ENCODE peak calls at places on chromosomes 6 and 20, in seven cellular contexts. One of them, this sample, is unnamed.

GRCh38 chr20:19735446-19735845 is 22.6 kb upstream of the RIN2 start:
- DNase-seq in fibroblast of mammary gland: peak
- DNase-seq in transverse colon: peak
- DNase-seq in CD8-positive, alpha-beta T cell: no peak
- DNase-seq in thyroid gland: peak
- DNase-seq in AG10803: peak
- DNase-seq in uterus: peak
- DNase-seq in this sample: peak

GRCh38 chr6:112956696-112957525 is 609.8 kb downstream of the RFPL4B start:
- DNase-seq in uterus: peak
- DNase-seq in transverse colon: no peak
- DNase-seq in thyroid gland: no peak
- DNase-seq in fibroblast of mammary gland: peak
- DNase-seq in CD8-positive, alpha-beta T cell: no peak
- DNase-seq in AG10803: peak
- DNase-seq in this sample: no peak

GRCh38 chr20:6173481-6173880 is 50.7 kb upstream of the FERMT1 start:
- DNase-seq in thyroid gland: no peak
- DNase-seq in fibroblast of mammary gland: no peak
- DNase-seq in CD8-positive, alpha-beta T cell: no peak
- DNase-seq in uterus: no peak
- DNase-seq in transverse colon: no peak
- DNase-seq in AG10803: no peak
- DNase-seq in this sample: no peak

GRCh38 chr6:16694789-16695188 is 66.5 kb downstream of the ATXN1 start:
- DNase-seq in CD8-positive, alpha-beta T cell: no peak
- DNase-seq in fibroblast of mammary gland: no peak
- DNase-seq in uterus: no peak
- DNase-seq in thyroid gland: no peak
- DNase-seq in AG10803: no peak
- DNase-seq in transverse colon: no peak
- DNase-seq in this sample: no peak

GRCh38 chr6:137115653-137116052 is 57.8 kb downstream of the IL22RA2 start:
- DNase-seq in fibroblast of mammary gland: peak
- DNase-seq in CD8-positive, alpha-beta T cell: no peak
- DNase-seq in uterus: no peak
- DNase-seq in AG10803: no peak
- DNase-seq in transverse colon: no peak
- DNase-seq in thyroid gland: no peak
- DNase-seq in this sample: no peak

GRCh38 chr20:6765469-6766058 is 1.9 kb upstream of the BMP2 start:
- DNase-seq in thyroid gland: no peak
- DNase-seq in fibroblast of mammary gland: peak
- DNase-seq in transverse colon: no peak
- DNase-seq in AG10803: peak
- DNase-seq in CD8-positive, alpha-beta T cell: no peak
- DNase-seq in uterus: no peak
- DNase-seq in this sample: no peak

GRCh38 chr6:65182681-65183080 is 524.3 kb downstream of the EYS start:
- DNase-seq in uterus: no peak
- DNase-seq in thyroid gland: no peak
- DNase-seq in fibroblast of mammary gland: peak
- DNase-seq in AG10803: no peak
- DNase-seq in transverse colon: no peak
- DNase-seq in CD8-positive, alpha-beta T cell: no peak
- DNase-seq in this sample: no peak

GRCh38 chr6:30942338-30943060 is 1.7 kb downstream of the MUCL3 start:
- DNase-seq in transverse colon: peak
- DNase-seq in CD8-positive, alpha-beta T cell: no peak
- DNase-seq in AG10803: peak
- DNase-seq in thyroid gland: peak
- DNase-seq in fibroblast of mammary gland: peak
- DNase-seq in uterus: peak
- DNase-seq in this sample: no peak

GRCh38 chr20:13142143-13142542 is 78.9 kb upstream of the ISM1 start:
- DNase-seq in AG10803: peak
- DNase-seq in transverse colon: no peak
- DNase-seq in uterus: no peak
- DNase-seq in thyroid gland: no peak
- DNase-seq in fibroblast of mammary gland: peak
- DNase-seq in CD8-positive, alpha-beta T cell: no peak
- DNase-seq in this sample: no peak

GRCh38 chr6:28011716-28012115 is 54.7 kb downstream of the OR2B6 start:
- DNase-seq in AG10803: no peak
- DNase-seq in uterus: no peak
- DNase-seq in CD8-positive, alpha-beta T cell: no peak
- DNase-seq in fibroblast of mammary gland: no peak
- DNase-seq in thyroid gland: peak
- DNase-seq in transverse colon: no peak
- DNase-seq in this sample: no peak

GRCh38 chr20:50991076-50991475 is 31.8 kb downstream of the KCNG1 start:
- DNase-seq in AG10803: no peak
- DNase-seq in CD8-positive, alpha-beta T cell: no peak
- DNase-seq in thyroid gland: no peak
- DNase-seq in uterus: no peak
- DNase-seq in transverse colon: no peak
- DNase-seq in fibroblast of mammary gland: no peak
- DNase-seq in this sample: no peak

GRCh38 chr20:42577193-42577592 is 612.5 kb downstream of the PTPRT start:
- DNase-seq in fibroblast of mammary gland: no peak
- DNase-seq in AG10803: no peak
- DNase-seq in transverse colon: no peak
- DNase-seq in CD8-positive, alpha-beta T cell: no peak
- DNase-seq in thyroid gland: no peak
- DNase-seq in uterus: no peak
- DNase-seq in this sample: no peak

GRCh38 chr6:15473741-15474161 is 189.1 kb downstream of the DTNBP1 start:
- DNase-seq in fibroblast of mammary gland: peak
- DNase-seq in CD8-positive, alpha-beta T cell: no peak
- DNase-seq in uterus: no peak
- DNase-seq in transverse colon: no peak
- DNase-seq in AG10803: peak
- DNase-seq in thyroid gland: no peak
- DNase-seq in this sample: no peak

GRCh38 chr6:45836984-45837383 is 178.7 kb downstream of the CLIC5 start:
- DNase-seq in CD8-positive, alpha-beta T cell: no peak
- DNase-seq in fibroblast of mammary gland: no peak
- DNase-seq in AG10803: no peak
- DNase-seq in thyroid gland: no peak
- DNase-seq in uterus: no peak
- DNase-seq in transverse colon: no peak
- DNase-seq in this sample: no peak

GRCh38 chr20:50777373-50777772 is 17.5 kb upstream of the BCAS4 start:
- DNase-seq in fibroblast of mammary gland: no peak
- DNase-seq in AG10803: no peak
- DNase-seq in transverse colon: no peak
- DNase-seq in thyroid gland: no peak
- DNase-seq in uterus: no peak
- DNase-seq in CD8-positive, alpha-beta T cell: no peak
- DNase-seq in this sample: no peak

GRCh38 chr20:41551011-41551705 is 67.0 kb downstream of the CHD6 start:
- DNase-seq in AG10803: no peak
- DNase-seq in CD8-positive, alpha-beta T cell: no peak
- DNase-seq in thyroid gland: no peak
- DNase-seq in fibroblast of mammary gland: no peak
- DNase-seq in uterus: no peak
- DNase-seq in transverse colon: no peak
- DNase-seq in this sample: no peak

GRCh38 chr20:59318201-59318790 is 17.9 kb downstream of the EDN3 start:
- DNase-seq in thyroid gland: peak
- DNase-seq in fibroblast of mammary gland: no peak
- DNase-seq in CD8-positive, alpha-beta T cell: no peak
- DNase-seq in uterus: no peak
- DNase-seq in AG10803: no peak
- DNase-seq in transverse colon: no peak
- DNase-seq in this sample: no peak

GRCh38 chr20:50520222-50520877 is 10.2 kb downstream of the PTPN1 start:
- DNase-seq in thyroid gland: no peak
- DNase-seq in fibroblast of mammary gland: peak
- DNase-seq in transverse colon: peak
- DNase-seq in uterus: no peak
- DNase-seq in AG10803: no peak
- DNase-seq in CD8-positive, alpha-beta T cell: peak
- DNase-seq in this sample: no peak

GRCh38 chr6:5657684-5658429 is 348.9 kb downstream of the NRN1 start:
- DNase-seq in AG10803: peak
- DNase-seq in fibroblast of mammary gland: peak
- DNase-seq in CD8-positive, alpha-beta T cell: no peak
- DNase-seq in uterus: no peak
- DNase-seq in transverse colon: no peak
- DNase-seq in thyroid gland: no peak
- DNase-seq in this sample: no peak

GRCh38 chr6:19477563-19477962 is 359.6 kb upstream of the ID4 start:
- DNase-seq in uterus: no peak
- DNase-seq in AG10803: no peak
- DNase-seq in fibroblast of mammary gland: no peak
- DNase-seq in thyroid gland: no peak
- DNase-seq in transverse colon: no peak
- DNase-seq in CD8-positive, alpha-beta T cell: no peak
- DNase-seq in this sample: no peak

GRCh38 chr6:166553563-166554271 is 32.8 kb downstream of the RAMACL start:
- DNase-seq in CD8-positive, alpha-beta T cell: no peak
- DNase-seq in transverse colon: no peak
- DNase-seq in fibroblast of mammary gland: peak
- DNase-seq in thyroid gland: no peak
- DNase-seq in uterus: peak
- DNase-seq in AG10803: peak
- DNase-seq in this sample: no peak

GRCh38 chr6:143940011-143940597 is 68.0 kb downstream of the PLAGL1 start:
- DNase-seq in uterus: peak
- DNase-seq in CD8-positive, alpha-beta T cell: peak
- DNase-seq in fibroblast of mammary gland: peak
- DNase-seq in transverse colon: peak
- DNase-seq in thyroid gland: peak
- DNase-seq in AG10803: peak
- DNase-seq in this sample: no peak

GRCh38 chr6:105301072-105301503 is 101.8 kb downstream of the PREP start:
- DNase-seq in thyroid gland: no peak
- DNase-seq in fibroblast of mammary gland: no peak
- DNase-seq in AG10803: peak
- DNase-seq in CD8-positive, alpha-beta T cell: no peak
- DNase-seq in uterus: no peak
- DNase-seq in transverse colon: no peak
- DNase-seq in this sample: no peak

GRCh38 chr6:105304366-105304765 is 98.5 kb downstream of the PREP start:
- DNase-seq in uterus: no peak
- DNase-seq in CD8-positive, alpha-beta T cell: no peak
- DNase-seq in fibroblast of mammary gland: no peak
- DNase-seq in transverse colon: no peak
- DNase-seq in thyroid gland: no peak
- DNase-seq in AG10803: no peak
- DNase-seq in this sample: no peak

GRCh38 chr6:105301756-105302616 is 100.9 kb downstream of the PREP start:
- DNase-seq in fibroblast of mammary gland: no peak
- DNase-seq in thyroid gland: no peak
- DNase-seq in AG10803: peak
- DNase-seq in CD8-positive, alpha-beta T cell: no peak
- DNase-seq in transverse colon: peak
- DNase-seq in uterus: no peak
- DNase-seq in this sample: no peak

GRCh38 chr6:105300090-105300489 is 102.8 kb downstream of the PREP start:
- DNase-seq in transverse colon: no peak
- DNase-seq in uterus: no peak
- DNase-seq in fibroblast of mammary gland: peak
- DNase-seq in AG10803: peak
- DNase-seq in CD8-positive, alpha-beta T cell: no peak
- DNase-seq in thyroid gland: no peak
- DNase-seq in this sample: no peak

GRCh38 chr6:105302617-105303128 is 100.2 kb downstream of the PREP start:
- DNase-seq in AG10803: peak
- DNase-seq in CD8-positive, alpha-beta T cell: no peak
- DNase-seq in uterus: no peak
- DNase-seq in thyroid gland: no peak
- DNase-seq in fibroblast of mammary gland: no peak
- DNase-seq in transverse colon: no peak
- DNase-seq in this sample: no peak
- TF ChIP-seq CTCF in AG10803: peak
- TF ChIP-seq CTCF in CD8-positive, alpha-beta T cell: no peak
- TF ChIP-seq CTCF in uterus: no peak
- TF ChIP-seq CTCF in thyroid gland: no peak
- TF ChIP-seq CTCF in fibroblast of mammary gland: no peak
- TF ChIP-seq CTCF in transverse colon: no peak
- TF ChIP-seq CTCF in this sample: no peak

GRCh38 chr6:56757585-56757984 is 114.9 kb upstream of the DST start:
- DNase-seq in transverse colon: peak
- DNase-seq in thyroid gland: no peak
- DNase-seq in CD8-positive, alpha-beta T cell: no peak
- DNase-seq in AG10803: peak
- DNase-seq in fibroblast of mammary gland: peak
- DNase-seq in uterus: no peak
- DNase-seq in this sample: no peak
- TF ChIP-seq CTCF in transverse colon: peak
- TF ChIP-seq CTCF in thyroid gland: no peak
- TF ChIP-seq CTCF in CD8-positive, alpha-beta T cell: no peak
- TF ChIP-seq CTCF in AG10803: peak
- TF ChIP-seq CTCF in fibroblast of mammary gland: peak
- TF ChIP-seq CTCF in uterus: no peak
- TF ChIP-seq CTCF in this sample: peak

DNA sequence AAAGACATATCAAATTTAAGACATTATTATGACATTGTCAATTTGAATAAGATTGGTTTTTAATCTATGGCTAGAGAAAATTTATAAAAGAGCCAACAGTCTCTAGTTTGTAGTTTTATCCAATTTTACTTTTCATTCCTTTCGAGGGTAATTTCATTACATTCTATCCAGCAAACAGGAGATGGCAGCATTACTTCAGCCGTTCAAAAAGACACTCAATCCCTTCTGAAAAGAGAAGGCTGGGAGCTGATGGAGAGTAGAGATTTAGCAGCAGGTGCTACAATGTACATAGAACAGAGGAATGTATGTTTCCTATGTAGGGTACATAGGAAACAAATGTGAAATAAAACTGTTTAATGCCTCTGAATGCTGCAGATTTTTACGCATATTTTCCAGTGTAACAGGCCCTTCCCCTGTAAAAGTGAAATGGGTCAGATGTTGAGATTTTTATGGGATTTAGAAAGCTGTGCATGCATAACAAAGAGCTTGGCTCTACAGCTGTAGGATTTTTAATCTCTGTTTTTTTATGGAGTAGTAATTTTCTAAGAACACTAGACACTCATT is 15.9 kb downstream of the RPS12 start:
- DNase-seq in uterus: no peak
- DNase-seq in fibroblast of mammary gland: peak
- DNase-seq in CD8-positive, alpha-beta T cell: no peak
- DNase-seq in AG10803: peak
- DNase-seq in thyroid gland: no peak
- DNase-seq in transverse colon: no peak
- DNase-seq in this sample: no peak
- TF ChIP-seq CTCF in uterus: peak
- TF ChIP-seq CTCF in fibroblast of mammary gland: peak
- TF ChIP-seq CTCF in CD8-positive, alpha-beta T cell: no peak
- TF ChIP-seq CTCF in AG10803: peak
- TF ChIP-seq CTCF in thyroid gland: peak
- TF ChIP-seq CTCF in transverse colon: no peak
- TF ChIP-seq CTCF in this sample: no peak

DNA sequence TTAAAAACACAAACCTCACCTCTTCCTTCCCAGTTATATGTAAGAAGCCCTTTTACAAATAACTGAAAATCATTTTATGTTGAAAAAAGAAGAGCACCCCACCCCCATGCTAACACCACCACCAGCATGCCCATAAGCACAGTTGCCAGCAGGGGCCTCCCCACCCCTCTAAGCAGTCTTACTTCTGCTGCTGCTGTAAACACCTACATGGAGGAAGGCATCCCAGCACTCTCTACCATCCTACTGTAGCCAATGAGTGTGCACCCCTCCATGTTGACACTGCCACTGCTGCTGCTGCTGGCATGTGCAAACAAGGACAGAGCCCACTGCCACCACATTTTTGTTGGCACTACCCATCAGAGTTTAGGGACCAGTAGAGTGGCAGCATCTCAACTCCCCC is 49.6 kb upstream of the PHIP start:
- DNase-seq in uterus: no peak
- DNase-seq in fibroblast of mammary gland: no peak
- DNase-seq in CD8-positive, alpha-beta T cell: no peak
- DNase-seq in AG10803: no peak
- DNase-seq in thyroid gland: no peak
- DNase-seq in transverse colon: no peak
- DNase-seq in this sample: no peak
- TF ChIP-seq CTCF in uterus: no peak
- TF ChIP-seq CTCF in fibroblast of mammary gland: no peak
- TF ChIP-seq CTCF in CD8-positive, alpha-beta T cell: no peak
- TF ChIP-seq CTCF in AG10803: no peak
- TF ChIP-seq CTCF in thyroid gland: no peak
- TF ChIP-seq CTCF in transverse colon: no peak
- TF ChIP-seq CTCF in this sample: no peak

This sample was measured in ascending aorta.